ENCODE peak calls at places on chromosomes 5 and 9, in seven cellular contexts. Q is GM12891, L is prostate gland, I is sigmoid colon, A is suprapubic skin, X is stomach, M is transverse colon. E is an unnamed sample.
A peak's percentile ranks its signal among the peaks of the same experiment; 100 is the strongest.

GRCh38 chr5:65359981-65360380 is 121.7 kb downstream of the ADAMTS6 start:
- DNase-seq in L (no peak), I (no peak), X (no peak), M (no peak), Q (no peak), A (no peak), E (no peak)

GRCh38 chr9:134180786-134181647 is 16.7 kb upstream of the RNU6ATAC start:
- DNase-seq in A (peak; percentile 54), Q (peak; percentile 5), L (no peak), X (no peak), I (peak; percentile 57), M (no peak), E (peak; percentile 5)

GRCh38 chr9:128160603-128160987 is 530 bp downstream of the BBLN start:
- DNase-seq in M (peak; percentile 28), A (peak; percentile 73), Q (peak; percentile 64), X (no peak), I (no peak), L (no peak), E (peak; percentile 52)

GRCh38 chr9:110081395-110081794 is 126.6 kb downstream of the C9orf152 start:
- DNase-seq in A (no peak), I (no peak), L (no peak), M (no peak), Q (no peak), X (no peak), E (no peak)

GRCh38 chr5:171269717-171270116 is 39.3 kb upstream of the TLX3 start:
- DNase-seq in A (no peak), M (no peak), L (no peak), X (no peak), Q (no peak), I (no peak), E (no peak)

GRCh38 chr5:65749956-65750355 is 28.0 kb downstream of the NLN start:
- DNase-seq in Q (no peak), A (no peak), X (no peak), L (no peak), I (no peak), M (no peak), E (no peak)

GRCh38 chr9:87588339-87588738 is 90.7 kb downstream of the DAPK1 start:
- DNase-seq in X (no peak), M (no peak), I (no peak), Q (no peak), A (no peak), L (no peak), E (no peak)

GRCh38 chr9:28289732-28290131 is 716.5 kb upstream of the C9orf72 start:
- DNase-seq in I (no peak), X (no peak), L (no peak), A (no peak), Q (no peak), M (no peak), E (no peak)

GRCh38 chr5:141870226-141870625 is 8.0 kb downstream of the PCDH1 start:
- DNase-seq in Q (no peak), I (peak; percentile 43), L (no peak), M (peak; percentile 47), X (peak; percentile 44), A (no peak), E (no peak)

GRCh38 chr5:36158144-36158543 is 6.2 kb downstream of the SKP2 start:
- DNase-seq in Q (no peak), M (no peak), X (no peak), L (no peak), A (no peak), I (no peak), E (no peak)

GRCh38 chr5:180012316-180012715 is 59.2 kb downstream of the RNF130 start:
- DNase-seq in X (no peak), I (no peak), M (no peak), A (no peak), Q (no peak), L (no peak), E (no peak)

GRCh38 chr9:34375901-34376595 is 650 bp downstream of the MYORG start:
- DNase-seq in M (peak; percentile 77), L (no peak), A (no peak), Q (no peak), X (peak; percentile 68), I (peak; percentile 80), E (no peak)

GRCh38 chr9:114497220-114497619 is 8.1 kb downstream of the WHRN start:
- DNase-seq in I (no peak), L (no peak), M (no peak), X (no peak), A (no peak), Q (no peak), E (no peak)

GRCh38 chr9:94867842-94868312 is 141.4 kb downstream of the AOPEP start:
- DNase-seq in I (no peak), M (no peak), X (no peak), A (no peak), Q (no peak), L (no peak), E (no peak)

GRCh38 chr9:94868462-94868861 is 142.0 kb downstream of the AOPEP start:
- DNase-seq in A (no peak), X (no peak), I (no peak), L (no peak), M (no peak), Q (no peak), E (no peak)

GRCh38 chr9:94866770-94867169 is 140.3 kb downstream of the AOPEP start:
- DNase-seq in X (no peak), Q (no peak), I (no peak), M (no peak), A (no peak), L (no peak), E (no peak)

GRCh38 chr9:94865599-94866456 is 139.3 kb downstream of the AOPEP start:
- DNase-seq in Q (no peak), I (peak; percentile 83), L (no peak), M (no peak), A (no peak), X (peak; percentile 37), E (no peak)

DNA sequence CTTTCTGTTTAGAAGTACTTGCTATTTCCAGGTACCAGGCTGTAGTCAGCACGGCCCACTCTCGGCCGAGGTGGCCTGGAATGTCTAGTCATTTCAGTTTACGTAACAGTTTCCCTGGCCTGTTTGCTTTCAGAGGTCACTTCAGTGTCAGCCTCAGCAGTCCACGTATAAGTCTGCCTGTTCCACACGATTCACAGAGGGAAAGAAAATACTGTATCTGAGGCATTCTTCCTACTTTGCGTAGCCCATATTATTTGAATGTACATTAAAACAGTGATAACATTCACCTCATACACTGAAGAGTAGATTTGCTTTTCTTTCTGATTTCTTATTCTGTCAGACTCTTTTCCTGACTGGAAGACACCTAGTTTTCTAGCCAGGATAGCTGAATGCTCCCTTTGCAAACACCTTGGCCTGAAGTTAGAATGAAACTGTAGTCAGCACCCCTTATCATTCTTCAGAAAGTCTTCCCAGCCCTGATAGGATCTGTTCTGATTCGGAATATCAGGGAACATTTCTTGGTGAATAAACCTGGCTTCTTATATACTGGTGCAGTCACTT is 140.9 kb downstream of the AOPEP start:
- DNase-seq in Q (no peak), I (peak; percentile 86), L (peak; percentile 67), X (peak; percentile 83), M (peak; percentile 63), A (no peak), E (no peak)
- TF ChIP-seq POLR2A in Q (no peak), I (no peak), L (peak; percentile 17), X (no peak), M (no peak), A (no peak), E (no peak)

DNA sequence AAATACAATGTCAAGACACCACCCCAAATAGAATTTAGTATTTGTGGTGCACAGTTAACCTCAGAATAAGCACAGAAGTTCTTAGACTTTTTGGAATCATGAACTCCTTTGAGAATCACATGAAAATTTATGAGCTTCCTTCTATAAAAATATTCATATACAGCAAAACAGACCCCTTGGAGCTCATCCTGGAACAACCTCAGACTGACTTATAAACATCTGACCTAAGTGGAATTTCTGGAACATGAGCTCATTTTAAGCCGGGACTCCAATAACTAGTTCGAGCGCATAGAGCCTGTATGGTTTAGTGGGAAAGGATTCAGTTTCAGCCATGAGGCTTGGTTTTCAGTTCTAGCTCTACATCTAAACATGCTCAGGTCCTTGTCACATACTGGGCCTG is 192.3 kb downstream of the DEPDC1B start:
- DNase-seq in X (no peak), A (no peak), I (no peak), Q (no peak), L (no peak), M (no peak), E (no peak)
- TF ChIP-seq POLR2AphosphoS5 in X (no peak), A (no peak), I (peak; percentile 74), Q (no peak), L (no peak), M (peak; percentile 30), E (no peak)

DNA sequence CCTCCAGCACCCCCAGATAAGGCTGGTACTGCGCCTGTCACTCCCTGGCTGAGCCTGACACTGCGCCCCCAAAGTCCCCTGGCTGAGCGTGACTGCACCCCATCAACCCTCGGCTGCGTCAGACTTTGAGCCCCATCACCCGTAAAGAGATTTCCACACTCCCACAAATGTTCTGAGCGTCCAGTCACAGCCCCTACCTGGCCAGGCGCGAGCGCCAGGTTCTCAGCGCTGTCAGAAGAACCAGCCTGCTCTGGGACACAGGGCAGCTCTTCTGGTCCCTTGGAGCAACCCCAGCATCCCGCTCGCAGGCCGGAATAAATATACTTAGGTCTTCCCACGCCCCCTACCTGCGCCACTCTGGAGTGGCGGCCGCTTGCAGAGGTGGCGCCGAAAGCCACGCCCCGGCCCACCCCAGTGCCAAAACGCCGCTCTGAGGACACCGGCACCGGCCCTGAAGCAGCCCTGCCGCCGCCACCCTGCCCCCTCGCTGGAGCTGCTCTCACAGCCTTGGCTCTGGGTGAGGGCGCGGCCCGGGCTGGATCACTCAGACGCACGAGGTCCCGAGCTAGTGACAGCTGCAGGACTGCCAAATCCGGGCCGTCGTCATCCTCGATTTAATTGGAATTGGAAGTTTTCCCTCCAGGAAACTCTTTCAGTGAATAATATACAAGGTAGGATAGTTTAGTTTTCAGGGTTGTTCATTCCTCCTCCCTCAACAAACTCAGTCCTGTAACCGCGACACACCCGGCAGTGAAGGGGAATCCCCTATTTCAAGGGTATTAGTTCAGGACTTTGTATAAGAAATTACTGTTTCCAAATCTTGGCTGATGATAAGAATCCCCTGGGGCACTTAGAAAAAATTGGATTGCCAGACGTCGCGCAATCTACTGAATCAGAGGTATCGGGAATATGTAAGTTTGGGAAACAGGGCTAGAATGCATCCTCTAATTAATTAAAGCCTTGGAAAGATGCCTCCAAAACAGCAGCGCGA is 1.2 kb upstream of the CEMIP2 start:
- DNase-seq in Q (peak; percentile 21), M (peak; percentile 86), X (peak; percentile 89), L (peak; percentile 92), A (peak; percentile 93), I (peak; percentile 91), E (peak; percentile 13)
- TF ChIP-seq POLR2A in Q (no peak), M (peak; percentile 29), X (no peak), L (no peak), A (peak; percentile 15), I (no peak), E (no peak)

GRCh38 chr9:94921072-94921471 is 194.6 kb downstream of the AOPEP start:
- DNase-seq in L (no peak), A (no peak), M (no peak), I (peak; percentile 62), X (no peak), Q (no peak), E (no peak)

GRCh38 chr9:94919376-94920098 is 193.0 kb downstream of the AOPEP start:
- DNase-seq in X (no peak), Q (no peak), A (no peak), M (no peak), L (no peak), I (peak; percentile 61), E (no peak)

GRCh38 chr9:94922098-94922607 is 195.7 kb downstream of the AOPEP start:
- DNase-seq in A (no peak), M (no peak), X (no peak), L (peak; percentile 77), Q (no peak), I (peak; percentile 76), E (no peak)

GRCh38 chr9:94921656-94922055 is 195.2 kb downstream of the AOPEP start:
- DNase-seq in Q (no peak), X (no peak), M (no peak), I (no peak), L (no peak), A (no peak), E (no peak)

GRCh38 chr9:94920439-94920951 is 194.0 kb downstream of the AOPEP start:
- DNase-seq in L (no peak), Q (no peak), I (peak; percentile 79), M (peak; percentile 35), X (no peak), A (no peak), E (no peak)
- TF ChIP-seq POLR2AphosphoS5 in L (no peak), Q (no peak), I (peak; percentile 21), M (no peak), X (peak; percentile 5), A (no peak), E (no peak)